ENCODE peak calls at places on chromosomes 11 and 22, in seven cellular contexts. V is left ventricle myocardium inferior, P is breast epithelium, Y is brain microvascular endothelial cell, C is hepatocyte, F is bronchial epithelial cell, X is psoas muscle. M is an unnamed sample.

GRCh38 chr11:15929371-15929801 is 427.0 kb downstream of the SOX6 start:
- DNase-seq in V (no peak), P (no peak), Y (no peak), C (no peak), F (no peak), X (no peak), M (no peak)

GRCh38 chr11:106156290-106156937 is 79.0 kb downstream of the AASDHPPT start:
- DNase-seq in V (no peak), P (no peak), Y (peak; percentile 67), C (peak; percentile 83), F (peak; percentile 76), X (no peak), M (peak; percentile 21)

GRCh38 chr11:62665630-62666258 is 632 bp downstream of the CSKMT start:
- DNase-seq in V (no peak), P (no peak), Y (peak; percentile 52), C (peak; percentile 76), F (no peak), X (peak; percentile 60), M (no peak)

GRCh38 chr11:114318361-114318760 is 22.2 kb downstream of the NNMT start:
- DNase-seq in V (no peak), P (no peak), Y (no peak), C (no peak), F (no peak), X (no peak), M (no peak)

GRCh38 chr22:21042978-21043855 is 2.5 kb upstream of the LRRC74B start:
- DNase-seq in V (no peak), P (no peak), Y (no peak), C (no peak), F (no peak), X (no peak), M (no peak)

GRCh38 chr11:68978931-68979591 is 1.7 kb downstream of the MRGPRD start:
- DNase-seq in V (no peak), P (peak; percentile 45), Y (no peak), C (peak; percentile 4), F (no peak), X (no peak), M (no peak)

GRCh38 chr11:134850566-134850965 is 438.5 kb upstream of the B3GAT1 start:
- DNase-seq in V (no peak), P (no peak), Y (no peak), C (no peak), F (no peak), X (no peak), M (no peak)

GRCh38 chr11:115758011-115758410 is 253.8 kb upstream of the CADM1 start:
- DNase-seq in V (no peak), P (no peak), Y (no peak), C (no peak), F (no peak), X (no peak), M (no peak)

GRCh38 chr11:45314900-45315299 is 28.8 kb upstream of the SYT13 start:
- DNase-seq in V (no peak), P (no peak), Y (no peak), C (no peak), F (no peak), X (no peak), M (no peak)

GRCh38 chr11:3957437-3957836 is 102.0 kb downstream of the STIM1 start:
- DNase-seq in V (no peak), P (no peak), Y (no peak), C (no peak), F (no peak), X (no peak), M (no peak)

GRCh38 chr11:117000039-117000740 is 98.0 kb downstream of the SIK3 start:
- DNase-seq in V (no peak), P (no peak), Y (no peak), C (no peak), F (no peak), X (no peak), M (no peak)

GRCh38 chr11:64406221-64406946 is 47.4 kb downstream of the RPS6KA4 start:
- DNase-seq in V (peak; percentile 72), P (no peak), Y (no peak), C (peak; percentile 54), F (no peak), X (no peak), M (no peak)

GRCh38 chr11:128515766-128516466 is 71.4 kb downstream of the ETS1 start:
- DNase-seq in V (no peak), P (no peak), Y (no peak), C (no peak), F (no peak), X (no peak), M (no peak)

GRCh38 chr11:128512478-128513127 is 74.8 kb downstream of the ETS1 start:
- DNase-seq in V (no peak), P (no peak), Y (no peak), C (no peak), F (no peak), X (no peak), M (no peak)

GRCh38 chr11:128516467-128516778 is 70.9 kb downstream of the ETS1 start:
- DNase-seq in V (no peak), P (no peak), Y (no peak), C (no peak), F (no peak), X (no peak), M (no peak)

GRCh38 chr11:128515086-128515485 is 72.3 kb downstream of the ETS1 start:
- DNase-seq in V (no peak), P (no peak), Y (no peak), C (no peak), F (no peak), X (no peak), M (no peak)

GRCh38 chr11:128513915-128514681 is 73.3 kb downstream of the ETS1 start:
- DNase-seq in V (no peak), P (no peak), Y (no peak), C (no peak), F (no peak), X (no peak), M (no peak)
- H3K4me3 ChIP-seq in V (peak overlapping the region; percentile 2), P (peak overlapping the region; percentile 24), Y (no peak overlapping the region), C (no peak overlapping the region), F (no peak overlapping the region), X (no peak overlapping the region), M (no peak overlapping the region)

DNA sequence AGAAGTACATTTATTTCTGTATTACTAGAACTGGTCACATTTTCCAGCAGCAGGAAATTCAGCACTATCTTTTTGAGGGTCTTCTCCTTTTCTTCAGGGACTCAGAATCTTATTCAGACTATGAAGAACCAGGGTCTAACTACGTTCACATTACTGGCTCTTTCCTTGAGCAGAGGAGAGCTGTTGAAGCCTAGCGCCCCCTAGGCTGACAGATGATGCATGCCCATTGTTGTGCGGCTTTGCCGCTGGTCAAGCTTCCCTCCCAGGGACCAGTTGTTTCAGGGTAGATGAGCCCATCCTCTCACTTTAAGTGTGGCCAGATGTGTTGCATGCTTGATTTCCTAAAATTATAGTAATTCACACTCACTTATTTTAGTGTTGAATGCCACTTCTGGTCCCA is 168.2 kb upstream of the PDGFD start:
- DNase-seq in V (no peak), P (no peak), Y (no peak), C (peak; percentile 28), F (no peak), X (no peak), M (no peak)
- TF ChIP-seq CTCF in V (no peak), P (no peak), Y (peak; percentile 60), C (peak; percentile 37), F (peak; percentile 25), X (no peak), M (no peak)

GRCh38 chr11:76280151-76280881 is 74.0 kb upstream of the WNT11 start:
- DNase-seq in V (no peak), P (no peak), Y (no peak), C (no peak), F (no peak), X (no peak), M (no peak)
- H3K27me3 ChIP-seq in V (no peaks in the 10 kb centered on the region), P (no peaks in the 10 kb centered on the region), Y (peaks cover 1% of the 10 kb centered on the region), C (no peaks in the 10 kb centered on the region), F (no peaks in the 10 kb centered on the region), X (no peaks in the 10 kb centered on the region), M (peaks cover 12% of the 10 kb centered on the region)

GRCh38 chr22:47149976-47150375 is 387.5 kb downstream of the TBC1D22A start:
- DNase-seq in V (no peak), P (no peak), Y (no peak), C (no peak), F (no peak), X (no peak), M (no peak)

GRCh38 chr22:47146941-47147340 is 384.5 kb downstream of the TBC1D22A start:
- DNase-seq in V (no peak), P (no peak), Y (no peak), C (no peak), F (no peak), X (no peak), M (no peak)

GRCh38 chr22:47147572-47147971 is 385.1 kb downstream of the TBC1D22A start:
- DNase-seq in V (no peak), P (no peak), Y (no peak), C (no peak), F (no peak), X (no peak), M (no peak)

GRCh38 chr22:47148956-47149748 is 386.7 kb downstream of the TBC1D22A start:
- DNase-seq in V (no peak), P (no peak), Y (no peak), C (no peak), F (no peak), X (no peak), M (no peak)

GRCh38 chr22:47148510-47148909 is 386.1 kb downstream of the TBC1D22A start:
- DNase-seq in V (no peak), P (no peak), Y (no peak), C (no peak), F (no peak), X (no peak), M (no peak)
- H3K4me3 ChIP-seq in V (no peak overlapping the region), P (no peak overlapping the region), Y (no peak overlapping the region), C (no peak overlapping the region), F (no peak overlapping the region), X (no peak overlapping the region), M (no peak overlapping the region)

GRCh38 chr11:47435687-47436086 is 9.4 kb upstream of the PSMC3 start:
- DNase-seq in V (no peak), P (no peak), Y (no peak), C (no peak), F (no peak), X (no peak), M (no peak)

GRCh38 chr11:47438721-47439120 is 10.2 kb downstream of the RAPSN start:
- DNase-seq in V (no peak), P (no peak), Y (no peak), C (no peak), F (no peak), X (no peak), M (no peak)

GRCh38 chr11:47437218-47437745 is 11.0 kb upstream of the PSMC3 start:
- DNase-seq in V (no peak), P (no peak), Y (no peak), C (no peak), F (no peak), X (no peak), M (no peak)

GRCh38 chr11:47437746-47438418 is 11.1 kb downstream of the RAPSN start:
- DNase-seq in V (peak; percentile 54), P (no peak), Y (no peak), C (peak; percentile 45), F (no peak), X (peak; percentile 63), M (no peak)

DNA sequence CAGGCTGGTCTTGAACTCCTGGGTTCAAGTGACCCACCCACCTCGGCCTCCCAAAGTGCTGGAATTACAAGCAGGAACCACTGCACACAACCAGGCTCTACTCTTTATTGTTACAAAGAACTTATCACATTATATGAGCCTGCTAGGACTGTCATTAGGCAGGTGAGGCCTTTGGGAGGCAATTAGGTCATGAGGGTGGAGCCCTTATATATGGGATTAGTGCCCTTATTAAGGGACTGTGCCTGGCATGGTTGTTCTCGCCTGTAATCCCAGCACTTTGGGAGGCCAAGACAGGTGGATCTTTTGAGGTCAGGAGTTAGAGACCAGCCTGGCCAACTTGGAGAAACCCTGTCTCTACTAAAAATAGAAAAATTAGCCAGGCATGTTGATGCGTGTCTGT is 10.5 kb upstream of the PSMC3 start:
- DNase-seq in V (no peak), P (no peak), Y (no peak), C (no peak), F (no peak), X (no peak), M (no peak)
- TF ChIP-seq CTCF in V (no peak), P (no peak), Y (no peak), C (no peak), F (no peak), X (no peak), M (no peak)

M was measured in BJ.